ENCODE peak calls at places on chromosomes 16 and 17, in seven cellular contexts. One of them, this sample, is unnamed.

GRCh38 chr16:12902511-12903324 is 1.3 kb downstream of the SHISA9 start:
- DNase-seq in astrocyte: no peak
- DNase-seq in Right ventricle myocardium inferior: no peak
- DNase-seq in NCI-H1105: peak
- DNase-seq in iris pigment epithelial cell: no peak
- DNase-seq in pons: no peak
- DNase-seq in T-cell: no peak
- DNase-seq in this sample: no peak

GRCh38 chr17:67285360-67285759 is 40.4 kb upstream of the HELZ start:
- DNase-seq in pons: no peak
- DNase-seq in iris pigment epithelial cell: no peak
- DNase-seq in Right ventricle myocardium inferior: no peak
- DNase-seq in T-cell: no peak
- DNase-seq in NCI-H1105: no peak
- DNase-seq in astrocyte: no peak
- DNase-seq in this sample: no peak

GRCh38 chr17:39573447-39574298 is 34.0 kb downstream of the NEUROD2 start:
- DNase-seq in T-cell: no peak
- DNase-seq in Right ventricle myocardium inferior: peak
- DNase-seq in pons: no peak
- DNase-seq in NCI-H1105: peak
- DNase-seq in iris pigment epithelial cell: peak
- DNase-seq in astrocyte: peak
- DNase-seq in this sample: no peak

GRCh38 chr16:86952769-86953168 is 364.4 kb downstream of the C16orf95 start:
- DNase-seq in pons: no peak
- DNase-seq in iris pigment epithelial cell: peak
- DNase-seq in NCI-H1105: no peak
- DNase-seq in Right ventricle myocardium inferior: no peak
- DNase-seq in astrocyte: no peak
- DNase-seq in T-cell: no peak
- DNase-seq in this sample: no peak

GRCh38 chr16:88616320-88616719 is 22.1 kb upstream of the IL17C start:
- DNase-seq in astrocyte: no peak
- DNase-seq in T-cell: no peak
- DNase-seq in Right ventricle myocardium inferior: no peak
- DNase-seq in NCI-H1105: no peak
- DNase-seq in iris pigment epithelial cell: no peak
- DNase-seq in pons: no peak
- DNase-seq in this sample: no peak

GRCh38 chr16:28603381-28604185 is 6.3 kb downstream of the SULT1A1 start:
- DNase-seq in iris pigment epithelial cell: no peak
- DNase-seq in T-cell: no peak
- DNase-seq in pons: no peak
- DNase-seq in astrocyte: no peak
- DNase-seq in NCI-H1105: no peak
- DNase-seq in Right ventricle myocardium inferior: no peak
- DNase-seq in this sample: no peak

GRCh38 chr17:58679263-58680037 is 12.4 kb downstream of the TEX14 start:
- DNase-seq in T-cell: no peak
- DNase-seq in NCI-H1105: no peak
- DNase-seq in iris pigment epithelial cell: peak
- DNase-seq in Right ventricle myocardium inferior: no peak
- DNase-seq in astrocyte: peak
- DNase-seq in pons: no peak
- DNase-seq in this sample: no peak

GRCh38 chr17:36674278-36674650 is 72.9 kb downstream of the MRM1 start:
- DNase-seq in iris pigment epithelial cell: no peak
- DNase-seq in pons: no peak
- DNase-seq in astrocyte: no peak
- DNase-seq in T-cell: peak
- DNase-seq in Right ventricle myocardium inferior: peak
- DNase-seq in NCI-H1105: no peak
- DNase-seq in this sample: peak

GRCh38 chr16:47928008-47928407 is 227.8 kb downstream of the ABCC12 start:
- DNase-seq in NCI-H1105: no peak
- DNase-seq in iris pigment epithelial cell: no peak
- DNase-seq in astrocyte: no peak
- DNase-seq in pons: no peak
- DNase-seq in T-cell: no peak
- DNase-seq in Right ventricle myocardium inferior: no peak
- DNase-seq in this sample: no peak

GRCh38 chr16:77888786-77889185 is 100.4 kb downstream of the VAT1L start:
- DNase-seq in astrocyte: no peak
- DNase-seq in NCI-H1105: no peak
- DNase-seq in pons: no peak
- DNase-seq in T-cell: no peak
- DNase-seq in iris pigment epithelial cell: no peak
- DNase-seq in Right ventricle myocardium inferior: no peak
- DNase-seq in this sample: no peak

GRCh38 chr17:27532269-27533067 is 76.2 kb downstream of the KSR1 start:
- DNase-seq in pons: peak
- DNase-seq in T-cell: no peak
- DNase-seq in NCI-H1105: no peak
- DNase-seq in Right ventricle myocardium inferior: peak
- DNase-seq in astrocyte: no peak
- DNase-seq in iris pigment epithelial cell: peak
- DNase-seq in this sample: no peak

GRCh38 chr16:57115148-57115503 is 22.7 kb downstream of the CPNE2 start:
- DNase-seq in pons: no peak
- DNase-seq in NCI-H1105: no peak
- DNase-seq in astrocyte: no peak
- DNase-seq in iris pigment epithelial cell: no peak
- DNase-seq in T-cell: no peak
- DNase-seq in Right ventricle myocardium inferior: peak
- DNase-seq in this sample: no peak

GRCh38 chr17:49035470-49036269 is 38.5 kb downstream of the IGF2BP1 start:
- DNase-seq in astrocyte: no peak
- DNase-seq in iris pigment epithelial cell: peak
- DNase-seq in NCI-H1105: no peak
- DNase-seq in T-cell: no peak
- DNase-seq in pons: no peak
- DNase-seq in Right ventricle myocardium inferior: peak
- DNase-seq in this sample: peak

GRCh38 chr17:17710728-17711541 is 29.7 kb downstream of the RAI1 start:
- DNase-seq in iris pigment epithelial cell: peak
- DNase-seq in T-cell: no peak
- DNase-seq in Right ventricle myocardium inferior: no peak
- DNase-seq in pons: no peak
- DNase-seq in NCI-H1105: no peak
- DNase-seq in astrocyte: peak
- DNase-seq in this sample: no peak

GRCh38 chr17:77117415-77117814 is 23.4 kb upstream of the SEC14L1 start:
- DNase-seq in astrocyte: peak
- DNase-seq in Right ventricle myocardium inferior: no peak
- DNase-seq in NCI-H1105: no peak
- DNase-seq in pons: no peak
- DNase-seq in iris pigment epithelial cell: peak
- DNase-seq in T-cell: no peak
- DNase-seq in this sample: no peak

GRCh38 chr16:56606071-56606687 is 2.2 kb upstream of the MT2A start:
- DNase-seq in Right ventricle myocardium inferior: no peak
- DNase-seq in NCI-H1105: no peak
- DNase-seq in iris pigment epithelial cell: peak
- DNase-seq in T-cell: no peak
- DNase-seq in astrocyte: peak
- DNase-seq in pons: peak
- DNase-seq in this sample: no peak

GRCh38 chr17:17186051-17186450 is 20.1 kb downstream of the PLD6 start:
- DNase-seq in iris pigment epithelial cell: peak
- DNase-seq in NCI-H1105: no peak
- DNase-seq in astrocyte: no peak
- DNase-seq in pons: no peak
- DNase-seq in T-cell: no peak
- DNase-seq in Right ventricle myocardium inferior: no peak
- DNase-seq in this sample: no peak

GRCh38 chr17:78384479-78385175 is 6.2 kb downstream of the PGS1 start:
- DNase-seq in NCI-H1105: no peak
- DNase-seq in Right ventricle myocardium inferior: peak
- DNase-seq in T-cell: no peak
- DNase-seq in pons: no peak
- DNase-seq in iris pigment epithelial cell: no peak
- DNase-seq in astrocyte: no peak
- DNase-seq in this sample: no peak